ENCODE peak calls at places on chromosomes 12 and 14, in nine cellular contexts. P is K562, H is H1, N is lower leg skin, I is kidney epithelial cell, J is fibroblast of the aortic adventitia, B is suprapubic skin, S is mucosa of descending colon, F is bronchial epithelial cell. U is an unnamed sample.

GRCh38 chr12:94208433-94208921 is 60.1 kb downstream of the PLXNC1 start:
- DNase-seq in F (no peak), H (no peak), J (no peak), P (no peak), S (no peak), B (no peak), N (no peak), I (no peak), U (no peak)

GRCh38 chr12:96402061-96402460 is 1.8 kb upstream of the CDK17 start:
- DNase-seq in S (no peak), F (no peak), J (no peak), I (no peak), N (no peak), B (no peak), H (no peak), P (no peak), U (no peak)

GRCh38 chr12:132727091-132727794 is 16.6 kb downstream of the PGAM5 start:
- DNase-seq in H (no peak), N (no peak), S (no peak), J (no peak), B (no peak), I (no peak), F (no peak), P (no peak), U (no peak)

GRCh38 chr12:124848621-124849380 is 14.9 kb downstream of the SCARB1 start:
- DNase-seq in P (no peak), J (no peak), F (no peak), B (no peak), S (no peak), N (no peak), I (no peak), H (no peak), U (no peak)

GRCh38 chr12:53791735-53792326 is 40.1 kb upstream of the CISTR start:
- DNase-seq in S (no peak), F (no peak), N (no peak), J (no peak), I (no peak), P (peak; percentile 50), B (no peak), H (peak; percentile 2), U (no peak)

GRCh38 chr12:117134059-117134458 is 34.8 kb upstream of the TESC start:
- DNase-seq in N (no peak), B (no peak), I (no peak), F (no peak), H (no peak), P (no peak), J (no peak), S (no peak), U (no peak)

GRCh38 chr14:96129128-96129736 is 75.4 kb upstream of the BDKRB2 start:
- DNase-seq in P (no peak), S (no peak), I (no peak), H (no peak), B (no peak), J (no peak), N (no peak), F (no peak), U (no peak)

GRCh38 chr12:10641735-10642500 is 28.5 kb upstream of the MAGOHB start:
- DNase-seq in B (no peak), F (peak; percentile 90), J (peak; percentile 65), I (peak; percentile 38), P (no peak), H (no peak), N (no peak), S (no peak), U (no peak)

GRCh38 chr14:72559227-72559626 is 334.7 kb downstream of the DPF3 start:
- DNase-seq in I (no peak), J (no peak), P (no peak), F (peak; percentile 34), S (no peak), N (no peak), H (no peak), B (no peak), U (no peak)

GRCh38 chr14:35304812-35305462 is 12.8 kb downstream of the PSMA6 start:
- DNase-seq in B (no peak), P (no peak), N (no peak), F (no peak), S (no peak), J (no peak), I (no peak), H (no peak), U (no peak)

GRCh38 chr12:109740694-109741245 is 27.1 kb downstream of the FAM222A start:
- DNase-seq in B (peak; percentile 33), S (peak; percentile 29), P (no peak), F (no peak), I (no peak), H (no peak), J (no peak), N (no peak), U (no peak)

GRCh38 chr14:72708708-72709475 is 185.0 kb downstream of the DPF3 start:
- DNase-seq in F (peak; percentile 16), I (no peak), P (no peak), B (no peak), N (no peak), S (no peak), H (no peak), J (no peak), U (no peak)

GRCh38 chr12:25436206-25436912 is 116.7 kb downstream of the LMNTD1 start:
- DNase-seq in F (peak; percentile 66), I (peak; percentile 34), J (peak; percentile 96), P (peak; percentile 18), B (no peak), N (peak; percentile 25), H (no peak), S (no peak), U (no peak)

GRCh38 chr12:126847005-126847629 is 1419.9 kb upstream of the TMEM132C start:
- DNase-seq in N (no peak), I (no peak), J (no peak), B (no peak), P (no peak), H (no peak), S (no peak), F (no peak), U (no peak)

GRCh38 chr12:78473136-78473535 is 391.4 kb upstream of the SYT1 start:
- DNase-seq in H (no peak), P (no peak), F (peak; percentile 25), S (no peak), J (peak; percentile 63), I (no peak), B (no peak), N (no peak), U (no peak)

GRCh38 chr14:20971705-20972021 is 16.4 kb downstream of the RNASE2 start:
- DNase-seq in P (no peak), I (no peak), F (no peak), N (no peak), S (no peak), H (no peak), B (no peak), J (no peak), U (no peak)
- H3K4me3 ChIP-seq in P (peak overlapping the region; percentile 48), I (peak overlapping the region; percentile 73), F (no peak overlapping the region), N (no peak overlapping the region), S (no peak overlapping the region), H (peak overlapping the region; percentile 71), B (peak overlapping the region; percentile 64), J (peak overlapping the region; percentile 73), U (peak overlapping the region; percentile 73)

DNA sequence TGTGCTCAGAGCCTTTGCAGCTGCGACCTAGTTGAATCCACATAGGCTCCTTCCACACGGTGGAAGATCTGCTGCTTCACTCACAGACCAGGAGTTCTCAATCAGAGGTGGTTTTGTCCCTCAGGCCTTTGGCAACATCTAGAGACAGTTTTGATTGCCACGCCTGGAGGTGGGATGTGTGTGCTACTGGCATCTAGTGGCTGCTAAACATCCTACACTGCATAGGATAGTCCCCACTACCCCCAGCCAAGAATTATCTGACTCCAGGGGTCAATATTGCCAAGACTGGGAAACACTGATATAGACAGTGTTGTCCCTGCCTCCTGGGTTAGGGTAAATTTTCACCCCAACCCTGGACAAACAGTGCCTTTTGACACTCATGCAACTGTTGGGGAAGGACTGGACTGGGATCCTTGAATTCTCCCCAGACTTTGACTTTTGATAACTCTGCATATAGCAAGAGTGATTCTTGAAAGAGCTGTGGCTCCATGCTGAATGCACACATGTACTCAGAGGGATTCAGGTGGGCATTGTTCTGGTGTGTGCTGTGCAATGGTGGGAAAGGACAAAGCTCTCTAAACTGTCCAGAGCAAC is 39.8 kb downstream of the BAZ2A start:
- DNase-seq in N (no peak), B (no peak), P (peak; percentile 59), F (no peak), J (no peak), S (no peak), I (no peak), H (no peak), U (no peak)
- TF ChIP-seq CTCF in N (no peak), B (no peak), P (peak; percentile 83), F (peak; percentile 58), J (peak; percentile 36), S (no peak), I (peak; percentile 48), H (peak; percentile 45), U (peak; percentile 41)

GRCh38 chr12:129571901-129572494 is 331.8 kb downstream of the TMEM132D start:
- DNase-seq in I (no peak), H (no peak), N (no peak), P (no peak), B (no peak), F (no peak), J (no peak), S (no peak), U (no peak)

GRCh38 chr12:129566800-129567199 is 337.0 kb downstream of the TMEM132D start:
- DNase-seq in S (no peak), I (no peak), P (no peak), H (no peak), B (no peak), N (no peak), F (no peak), J (no peak), U (no peak)

DNA sequence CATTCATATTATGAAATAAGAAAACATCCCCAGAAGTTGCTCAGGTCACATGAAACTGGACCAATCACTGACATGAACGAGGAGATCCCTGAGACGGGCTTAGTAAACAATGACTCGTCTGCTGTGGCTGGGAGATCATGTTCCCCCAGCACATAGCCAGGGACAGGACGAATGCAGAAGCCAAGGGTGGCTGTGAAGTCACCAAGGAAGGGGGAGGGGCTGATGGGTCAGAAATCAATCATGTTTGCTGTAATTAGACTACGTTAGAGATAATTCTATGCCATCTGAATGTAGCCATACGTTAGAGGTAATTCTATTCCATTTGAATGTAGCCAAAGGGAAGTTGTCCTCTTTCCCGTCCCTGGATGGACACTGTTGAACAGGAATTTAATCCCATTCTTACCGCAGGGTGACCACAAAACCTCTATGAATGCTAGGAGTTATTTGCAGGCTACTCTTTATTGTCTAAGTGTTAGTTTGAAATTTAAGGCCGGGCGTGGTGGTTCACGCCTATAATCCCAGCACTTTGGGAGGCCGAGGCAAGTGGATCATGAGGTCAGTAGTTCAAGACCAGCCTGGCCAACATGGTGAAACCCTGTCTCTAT is 332.9 kb downstream of the TMEM132D start:
- DNase-seq in N (no peak), J (no peak), F (no peak), I (no peak), S (no peak), B (no peak), H (no peak), P (no peak), U (no peak)
- H3K4me3 ChIP-seq in N (no peak overlapping the region), J (no peak overlapping the region), F (no peak overlapping the region), I (no peak overlapping the region), S (no peak overlapping the region), B (no peak overlapping the region), H (no peak overlapping the region), P (no peak overlapping the region), U (no peak overlapping the region)

DNA sequence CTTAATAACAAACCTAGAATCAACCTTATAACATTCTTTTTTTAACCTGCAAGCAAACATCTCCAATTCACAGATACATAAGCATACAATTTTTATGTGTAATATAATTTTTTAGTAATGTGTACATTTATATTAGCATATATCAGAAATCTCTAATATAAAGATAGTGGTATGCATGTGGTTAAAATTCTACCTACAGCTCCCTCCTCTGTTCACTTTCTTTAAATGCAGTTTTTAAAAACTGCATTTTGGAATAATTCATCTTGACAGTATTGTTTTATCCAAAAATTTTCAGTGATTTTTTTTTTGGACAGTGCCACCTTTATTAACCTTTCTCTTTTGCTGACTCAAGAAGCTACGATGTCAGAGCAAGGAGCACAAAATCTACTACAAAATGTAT is 13.2 kb upstream of the RXYLT1 start:
- DNase-seq in N (no peak), P (no peak), S (no peak), H (no peak), J (peak; percentile 11), F (no peak), B (no peak), I (no peak), U (no peak)
- TF ChIP-seq CTCF in N (no peak), P (no peak), S (no peak), H (no peak), J (peak; percentile 12), F (no peak), B (no peak), I (peak; percentile 12), U (no peak)